ENCODE peak calls at places on chromosomes 12 and 14, in five cellular contexts. L, B, R, F and S are unnamed samples.

GRCh38 chr14:50321009-50321660 is 9.0 kb downstream of the DMAC2L start:
- DNase-seq in L (peak; percentile 74), B (peak; percentile 96), R (peak; percentile 47), F (peak; percentile 84), S (peak; percentile 54)

GRCh38 chr12:120762093-120762492 is 36.5 kb downstream of the ACADS start:
- DNase-seq in L (no peak), B (peak; percentile 46), R (no peak), F (no peak), S (no peak)

GRCh38 chr14:37150414-37150813 is 22.0 kb downstream of the SLC25A21 start:
- DNase-seq in L (no peak), B (peak; percentile 44), R (no peak), F (peak; percentile 50), S (no peak)

GRCh38 chr14:23114669-23115491 is 4.2 kb downstream of the CEBPE start:
- DNase-seq in L (no peak), B (peak; percentile 93), R (no peak), F (peak; percentile 94), S (no peak)

GRCh38 chr12:107441906-107442305 is 243.7 kb upstream of the PWP1 start:
- DNase-seq in L (no peak), B (peak; percentile 30), R (no peak), F (no peak), S (no peak)

GRCh38 chr12:114448618-114448933 is 42.6 kb upstream of the TBX5 start:
- DNase-seq in L (no peak), B (no peak), R (peak; percentile 56), F (no peak), S (no peak)

GRCh38 chr14:76917759-76918175 is 91.6 kb downstream of the LRRC74A start:
- DNase-seq in L (no peak), B (no peak), R (no peak), F (no peak), S (no peak)

GRCh38 chr14:90302529-90303303 is 29.0 kb downstream of the NRDE2 start:
- DNase-seq in L (no peak), B (peak; percentile 16), R (no peak), F (no peak), S (no peak)

GRCh38 chr12:104334581-104334980 is 31.0 kb downstream of the EID3 start:
- DNase-seq in L (no peak), B (no peak), R (no peak), F (no peak), S (no peak)

GRCh38 chr12:53052419-53053222 is 2.8 kb downstream of the TNS2 start:
- DNase-seq in L (no peak), B (peak; percentile 92), R (no peak), F (no peak), S (no peak)

GRCh38 chr12:126907900-126908764 is 1358.8 kb upstream of the TMEM132C start:
- DNase-seq in L (no peak), B (no peak), R (no peak), F (no peak), S (no peak)

GRCh38 chr14:103594265-103594664 is 31.5 kb downstream of the COA8 start:
- DNase-seq in L (no peak), B (peak; percentile 91), R (peak; percentile 24), F (peak; percentile 65), S (no peak)

GRCh38 chr12:6631549-6631961 is 4.2 kb downstream of the LPAR5 start:
- DNase-seq in L (no peak), B (no peak), R (no peak), F (no peak), S (no peak)

GRCh38 chr14:31070431-31070830 is 44.3 kb upstream of the STRN3 start:
- DNase-seq in L (no peak), B (peak; percentile 95), R (no peak), F (no peak), S (no peak)

GRCh38 chr14:103803661-103804060 is 43.7 kb downstream of the PPP1R13B start:
- DNase-seq in L (no peak), B (peak; percentile 20), R (no peak), F (peak; percentile 56), S (no peak)

GRCh38 chr14:21087294-21088091 is 11.0 kb downstream of the ZNF219 start:
- DNase-seq in L (peak; percentile 52), B (peak; percentile 94), R (peak; percentile 34), F (no peak), S (peak; percentile 66)

GRCh38 chr12:28955491-28955890 is 193.6 kb upstream of the FAR2 start:
- DNase-seq in L (no peak), B (peak; percentile 66), R (no peak), F (no peak), S (no peak)

GRCh38 chr12:99618657-99619056 is 28.9 kb upstream of the GARIN6 start:
- DNase-seq in L (no peak), B (no peak), R (no peak), F (no peak), S (no peak)

GRCh38 chr12:70355972-70356371 is 10.1 kb upstream of the KCNMB4 start:
- DNase-seq in L (no peak), B (no peak), R (no peak), F (no peak), S (no peak)

GRCh38 chr12:119236372-119236771 is 57.6 kb downstream of the HSPB8 start:
- DNase-seq in L (no peak), B (no peak), R (no peak), F (no peak), S (no peak)

GRCh38 chr14:93987376-93987775 is 9.7 kb upstream of the CCDC197 start:
- DNase-seq in L (no peak), B (no peak), R (no peak), F (no peak), S (no peak)

GRCh38 chr14:95489163-95489887 is 27.1 kb downstream of the SYNE3 start:
- DNase-seq in L (no peak), B (no peak), R (no peak), F (no peak), S (no peak)

GRCh38 chr12:27969901-27970390 is 2.6 kb downstream of the PTHLH start:
- DNase-seq in L (no peak), B (peak; percentile 73), R (peak; percentile 81), F (peak; percentile 44), S (peak; percentile 57)

GRCh38 chr12:28159688-28160087 is 30.6 kb upstream of the CCDC91 start:
- DNase-seq in L (no peak), B (no peak), R (no peak), F (no peak), S (no peak)

GRCh38 chr12:60196366-60196765 is 600.5 kb downstream of the SLC16A7 start:
- DNase-seq in L (no peak), B (no peak), R (no peak), F (no peak), S (no peak)

GRCh38 chr14:98799891-98800290 is 472.1 kb downstream of the BCL11B start:
- DNase-seq in L (no peak), B (no peak), R (no peak), F (no peak), S (no peak)

GRCh38 chr14:99793213-99794155 is at the start of gene EML1:
- DNase-seq in L (peak; percentile 55), B (peak; percentile 89), R (peak; percentile 83), F (peak; percentile 90), S (peak; percentile 88)

GRCh38 chr12:63319386-63319785 is 168.4 kb upstream of the AVPR1A start:
- DNase-seq in L (no peak), B (no peak), R (no peak), F (peak; percentile 75), S (no peak)

GRCh38 chr12:112309797-112310196 is 72.4 kb downstream of the HECTD4 start:
- DNase-seq in L (no peak), B (no peak), R (no peak), F (no peak), S (no peak)

GRCh38 chr12:58833844-58834243 is 86.5 kb downstream of the LRIG3 start:
- DNase-seq in L (no peak), B (no peak), R (no peak), F (no peak), S (no peak)
- TF ChIP-seq CTCF in L (no peak), B (no peak), R (no peak), F (no peak), S (no peak)

GRCh38 chr12:94429633-94430032 is 30.0 kb downstream of the CEP83 start:
- DNase-seq in L (no peak), B (peak; percentile 64), R (no peak), F (no peak), S (no peak)
- TF ChIP-seq CTCF in L (no peak), B (peak; percentile 34), R (no peak), F (no peak), S (no peak)

DNA sequence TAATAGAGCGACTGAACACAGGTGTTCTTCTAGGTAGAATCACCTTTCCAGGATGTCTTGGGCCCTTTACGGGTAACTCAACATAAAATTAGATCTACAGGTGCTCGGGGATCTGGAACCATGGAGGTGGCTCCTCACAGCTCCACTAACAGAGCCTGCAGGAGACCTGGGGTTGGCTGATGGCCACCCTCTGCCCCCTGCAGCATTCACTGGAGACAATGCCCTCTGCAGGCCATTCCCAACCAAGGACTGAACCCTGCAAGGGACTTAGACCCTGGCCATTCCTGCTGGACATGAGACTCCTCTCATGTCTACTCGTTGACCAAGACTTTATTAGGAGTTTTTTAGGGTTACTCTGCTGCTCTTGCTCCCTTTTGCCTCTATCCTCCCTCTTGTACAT is 58.5 kb upstream of the PPP4R3A start:
- DNase-seq in L (no peak), B (no peak), R (no peak), F (no peak), S (no peak)
- TF ChIP-seq CTCF in L (no peak), B (no peak), R (no peak), F (no peak), S (no peak)

GRCh38 chr14:87115234-87115633 is 877.7 kb downstream of the GALC start:
- DNase-seq in L (no peak), B (no peak), R (no peak), F (no peak), S (no peak)
- TF ChIP-seq CTCF in L (no peak), B (no peak), R (no peak), F (no peak), S (no peak)

DNA sequence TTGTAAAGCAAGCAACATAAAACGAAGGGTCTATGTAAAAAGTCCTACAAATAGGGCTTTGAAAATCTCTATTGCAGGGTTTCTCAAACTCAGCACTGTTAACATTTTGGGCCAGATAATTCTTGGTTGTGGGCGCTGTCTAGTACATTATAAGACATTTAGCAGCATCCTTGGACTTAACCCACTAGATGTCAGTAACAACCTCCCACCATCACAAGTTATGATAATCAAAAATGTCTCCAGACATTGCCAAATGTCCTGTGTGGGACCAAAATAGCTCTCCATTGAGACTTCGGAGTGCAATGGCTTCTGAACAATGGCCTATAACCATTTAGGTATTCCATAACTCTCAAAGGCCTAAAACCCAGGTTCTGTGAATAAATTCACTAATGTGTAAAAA is 22.9 kb upstream of the DHRS7 start:
- DNase-seq in L (no peak), B (peak; percentile 15), R (no peak), F (no peak), S (no peak)
- TF ChIP-seq CTCF in L (no peak), B (peak; percentile 9), R (no peak), F (no peak), S (no peak)

GRCh38 chr12:109715310-109716091 is 1.9 kb downstream of the FAM222A start:
- DNase-seq in L (peak; percentile 59), B (peak; percentile 20), R (peak; percentile 63), F (no peak), S (peak; percentile 45)

GRCh38 chr12:109714913-109715244 is 1.3 kb downstream of the FAM222A start:
- DNase-seq in L (no peak), B (no peak), R (no peak), F (no peak), S (no peak)

GRCh38 chr12:109713187-109713984 is at the start of gene FAM222A:
- DNase-seq in L (peak; percentile 98), B (peak; percentile 98), R (peak; percentile 96), F (peak; percentile 93), S (peak; percentile 99)

GRCh38 chr12:109716092-109716479 is 2.5 kb downstream of the FAM222A start:
- DNase-seq in L (no peak), B (no peak), R (no peak), F (no peak), S (no peak)

GRCh38 chr12:109714141-109714912 is 702 bp downstream of the FAM222A start:
- DNase-seq in L (peak; percentile 61), B (peak; percentile 64), R (peak; percentile 78), F (peak; percentile 35), S (peak; percentile 78)
- TF ChIP-seq CTCF in L (peak; percentile 36), B (no peak), R (no peak), F (peak; percentile 41), S (no peak)